ENCODE peak calls at places on chromosomes 4 and X, in five cellular contexts. One of them, this sample, is unnamed.

GRCh38 chr4:89952458-89952857 is 57.8 kb downstream of the MMRN1 start:
- DNase-seq in NCI-H510A: no peak
- DNase-seq in NCI-H345: no peak
- DNase-seq in renal cortical epithelial cell: no peak
- DNase-seq in cerebellar nuclear complex: no peak
- DNase-seq in this sample: no peak

GRCh38 chr4:76200771-76201224 is 12.8 kb downstream of the SCARB2 start:
- DNase-seq in NCI-H510A: peak
- DNase-seq in NCI-H345: peak
- DNase-seq in renal cortical epithelial cell: peak
- DNase-seq in cerebellar nuclear complex: no peak
- DNase-seq in this sample: peak

GRCh38 chrX:45851434-45851991 is 650.8 kb upstream of the DIPK2B start:
- DNase-seq in NCI-H510A: peak
- DNase-seq in NCI-H345: peak
- DNase-seq in renal cortical epithelial cell: peak
- DNase-seq in cerebellar nuclear complex: no peak
- DNase-seq in this sample: peak

GRCh38 chr4:75513529-75514130 is 573 bp downstream of the RCHY1 start:
- DNase-seq in NCI-H510A: no peak
- DNase-seq in NCI-H345: no peak
- DNase-seq in renal cortical epithelial cell: peak
- DNase-seq in cerebellar nuclear complex: no peak
- DNase-seq in this sample: no peak

GRCh38 chrX:24137192-24137591 is 12.3 kb upstream of the ZFX start:
- DNase-seq in NCI-H510A: no peak
- DNase-seq in NCI-H345: no peak
- DNase-seq in renal cortical epithelial cell: no peak
- DNase-seq in cerebellar nuclear complex: no peak
- DNase-seq in this sample: no peak

GRCh38 chr4:83248486-83248885 is 36.1 kb downstream of the COQ2 start:
- DNase-seq in NCI-H510A: no peak
- DNase-seq in NCI-H345: no peak
- DNase-seq in renal cortical epithelial cell: peak
- DNase-seq in cerebellar nuclear complex: no peak
- DNase-seq in this sample: no peak

GRCh38 chrX:110944793-110945466 is 149.3 kb upstream of the CHRDL1 start:
- DNase-seq in NCI-H510A: peak
- DNase-seq in NCI-H345: peak
- DNase-seq in renal cortical epithelial cell: no peak
- DNase-seq in cerebellar nuclear complex: no peak
- DNase-seq in this sample: no peak

GRCh38 chr4:38030023-38030422 is 69.8 kb downstream of the PTTG2 start:
- DNase-seq in NCI-H510A: no peak
- DNase-seq in NCI-H345: no peak
- DNase-seq in renal cortical epithelial cell: no peak
- DNase-seq in cerebellar nuclear complex: no peak
- DNase-seq in this sample: no peak

GRCh38 chr4:24560770-24561415 is 23.5 kb downstream of the DHX15 start:
- DNase-seq in NCI-H510A: no peak
- DNase-seq in NCI-H345: no peak
- DNase-seq in renal cortical epithelial cell: no peak
- DNase-seq in cerebellar nuclear complex: no peak
- DNase-seq in this sample: no peak

This sample was measured in ureter.